ENCODE peak calls at places on chromosomes 12 and 14, in six cellular contexts. Z, U, S, M, A and R are unnamed samples. For H3K4me1, the result is how much of the 10 kb centered on the place peaks cover.

GRCh38 chr12:5705791-5706190 is 239.3 kb downstream of the ANO2 start:
- DNase-seq in Z (no peak), U (no peak), S (no peak), M (no peak), A (no peak), R (no peak)

GRCh38 chr12:116495260-116495659 is 63.9 kb upstream of the MAP1LC3B2 start:
- DNase-seq in Z (no peak), U (no peak), S (peak), M (peak), A (no peak), R (no peak)

GRCh38 chr12:41333988-41334387 is 145.9 kb downstream of the PDZRN4 start:
- DNase-seq in Z (no peak), U (no peak), S (no peak), M (no peak), A (no peak), R (no peak)

GRCh38 chr12:58171914-58172313 is 230.5 kb downstream of the ATP23 start:
- DNase-seq in Z (no peak), U (no peak), S (peak), M (no peak), A (no peak), R (no peak)

GRCh38 chr12:40993158-40993557 is 195.0 kb upstream of the PDZRN4 start:
- DNase-seq in Z (no peak), U (no peak), S (no peak), M (no peak), A (no peak), R (no peak)

GRCh38 chr12:59084758-59085383 is 164.6 kb upstream of the LRIG3 start:
- DNase-seq in Z (no peak), U (no peak), S (peak), M (peak), A (no peak), R (no peak)

GRCh38 chr14:20427231-20428009 is 8.5 kb downstream of the KLHL33 start:
- DNase-seq in Z (no peak), U (no peak), S (peak), M (no peak), A (no peak), R (no peak)

GRCh38 chr14:30330452-30330851 is 228.5 kb upstream of the G2E3 start:
- DNase-seq in Z (no peak), U (no peak), S (no peak), M (no peak), A (no peak), R (no peak)

GRCh38 chr14:55221186-55221585 is 29.8 kb upstream of the DLGAP5 start:
- DNase-seq in Z (no peak), U (no peak), S (no peak), M (no peak), A (no peak), R (no peak)

GRCh38 chr14:89740241-89740640 is 214.3 kb downstream of the EFCAB11 start:
- DNase-seq in Z (no peak), U (no peak), S (no peak), M (no peak), A (no peak), R (no peak)

GRCh38 chr12:109247831-109248654 is 61.0 kb downstream of the FOXN4 start:
- DNase-seq in Z (peak), U (no peak), S (peak), M (no peak), A (no peak), R (no peak)

GRCh38 chr14:71970272-71970671 is 38.0 kb downstream of the RGS6 start:
- DNase-seq in Z (no peak), U (no peak), S (no peak), M (no peak), A (no peak), R (no peak)

GRCh38 chr14:102140750-102141145 is 1.1 kb downstream of the WDR20 start:
- DNase-seq in Z (no peak), U (no peak), S (no peak), M (no peak), A (no peak), R (no peak)

GRCh38 chr14:51351997-51352396 is 112.0 kb downstream of the TMX1 start:
- DNase-seq in Z (no peak), U (no peak), S (no peak), M (no peak), A (no peak), R (no peak)

GRCh38 chr12:6943387-6943718 is 263 bp upstream of the RNU7-1 start:
- DNase-seq in Z (no peak), U (peak), S (peak), M (peak), A (peak), R (peak)

GRCh38 chr12:108484431-108484830 is 30.6 kb upstream of the FICD start:
- DNase-seq in Z (no peak), U (no peak), S (no peak), M (no peak), A (no peak), R (no peak)

GRCh38 chr12:27474344-27474743 is 27.8 kb downstream of the SMCO2 start:
- DNase-seq in Z (no peak), U (no peak), S (no peak), M (no peak), A (no peak), R (no peak)

GRCh38 chr12:68040450-68041075 is 51.3 kb downstream of the IFNG-AS1 start:
- DNase-seq in Z (no peak), U (peak), S (peak), M (peak), A (peak), R (peak)

GRCh38 chr14:54881235-54881760 is 21.3 kb downstream of the GCH1 start:
- DNase-seq in Z (no peak), U (no peak), S (peak), M (no peak), A (no peak), R (no peak)

GRCh38 chr12:112097641-112098040 is 10.9 kb downstream of the NAA25 start:
- DNase-seq in Z (no peak), U (no peak), S (no peak), M (no peak), A (no peak), R (no peak)

GRCh38 chr12:110355080-110355479 is 48.4 kb downstream of the ANAPC7 start:
- DNase-seq in Z (no peak), U (peak), S (no peak), M (peak), A (no peak), R (no peak)

GRCh38 chr14:31090872-31091764 is 64.9 kb upstream of the STRN3 start:
- DNase-seq in Z (no peak), U (no peak), S (peak), M (no peak), A (no peak), R (no peak)

GRCh38 chr12:77049767-77050353 is 15.5 kb downstream of the E2F7 start:
- DNase-seq in Z (no peak), U (no peak), S (peak), M (peak), A (no peak), R (no peak)

DNA sequence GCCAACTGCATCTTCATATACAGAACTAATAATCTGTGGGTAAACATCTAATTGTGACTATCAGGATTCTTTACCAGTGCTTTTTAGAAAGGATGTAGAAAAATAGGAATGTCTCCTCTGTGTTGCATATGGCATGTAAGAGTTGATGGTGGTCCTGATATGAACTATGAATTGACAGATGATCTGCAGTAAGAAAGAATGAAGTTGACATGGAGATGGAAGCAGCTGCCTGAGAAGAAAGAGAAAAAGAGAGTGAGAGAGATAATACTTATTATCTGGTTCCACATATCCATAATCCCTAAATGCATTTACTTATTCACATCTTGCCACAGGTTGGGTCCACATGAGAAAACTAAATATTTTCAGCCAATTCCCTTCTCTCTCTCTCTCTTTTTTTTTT is 1022.9 kb downstream of the SLC6A15 start:
- DNase-seq in Z (no peak), U (no peak), S (no peak), M (no peak), A (no peak), R (no peak)
- H3K4me3 ChIP-seq in Z (no peak), U (no peak), S (no peak), M (no peak), A (no peak), R (no peak)

GRCh38 chr12:113934946-113935345 is 31.2 kb downstream of the RBM19 start:
- DNase-seq in Z (no peak), U (no peak), S (no peak), M (no peak), A (no peak), R (no peak)

GRCh38 chr12:113934060-113934829 is 31.9 kb downstream of the RBM19 start:
- DNase-seq in Z (no peak), U (no peak), S (no peak), M (no peak), A (no peak), R (no peak)

GRCh38 chr12:113931517-113931916 is 34.6 kb downstream of the RBM19 start:
- DNase-seq in Z (no peak), U (no peak), S (no peak), M (no peak), A (no peak), R (no peak)

GRCh38 chr12:113932411-113933196 is 33.5 kb downstream of the RBM19 start:
- DNase-seq in Z (peak), U (no peak), S (no peak), M (peak), A (no peak), R (no peak)

DNA sequence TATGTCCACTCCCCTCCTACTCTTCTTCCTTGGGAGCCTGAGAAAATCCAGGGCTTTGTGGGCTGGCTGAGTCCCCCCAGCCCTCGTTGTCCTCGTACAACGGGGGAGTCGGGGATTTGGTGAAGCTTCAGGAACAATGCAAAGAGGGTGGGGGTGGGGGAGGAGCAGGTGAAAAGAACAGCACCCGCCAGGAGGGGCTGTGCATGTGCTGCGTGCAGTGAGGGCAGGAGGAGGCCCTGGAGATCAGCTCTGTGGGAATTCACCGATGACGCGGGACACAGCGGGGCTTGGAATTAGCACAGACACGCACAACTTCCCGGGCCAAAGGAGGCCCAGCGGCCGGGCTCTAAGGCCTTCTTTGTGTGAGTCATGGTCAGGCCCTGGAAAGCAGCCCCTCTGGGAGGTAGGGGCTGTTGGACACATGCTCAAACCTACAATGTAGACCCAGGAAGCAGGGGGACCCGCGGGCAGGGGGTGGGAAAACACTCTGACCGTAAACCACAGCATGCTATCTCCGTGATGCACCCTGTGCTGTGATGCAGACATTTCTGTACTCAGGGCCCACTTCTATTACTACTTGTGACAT is 32.8 kb downstream of the RBM19 start:
- DNase-seq in Z (no peak), U (no peak), S (no peak), M (peak), A (no peak), R (no peak)
- H3K27ac ChIP-seq in Z (no peak), U (no peak), S (no peak), M (peak), A (peak), R (peak)

GRCh38 chr12:47190271-47190750 is 110.6 kb upstream of the AMIGO2 start:
- DNase-seq in Z (no peak), U (no peak), S (no peak), M (no peak), A (no peak), R (no peak)

GRCh38 chr12:47192046-47192445 is 112.3 kb upstream of the AMIGO2 start:
- DNase-seq in Z (no peak), U (no peak), S (no peak), M (no peak), A (no peak), R (no peak)

GRCh38 chr12:47190905-47191304 is 111.1 kb upstream of the AMIGO2 start:
- DNase-seq in Z (no peak), U (no peak), S (no peak), M (no peak), A (no peak), R (no peak)

GRCh38 chr12:47194501-47194900 is 114.7 kb upstream of the AMIGO2 start:
- DNase-seq in Z (no peak), U (no peak), S (no peak), M (no peak), A (no peak), R (no peak)

GRCh38 chr12:47193066-47193465 is 113.3 kb upstream of the AMIGO2 start:
- DNase-seq in Z (no peak), U (no peak), S (no peak), M (no peak), A (no peak), R (no peak)
- H3K4me1 ChIP-seq in Z (under half), U (under half), S (under half), M (under half), A (under half), R (under half)

GRCh38 chr14:67814826-67815225 is 1.6 kb downstream of the ZFYVE26 start:
- DNase-seq in Z (no peak), U (no peak), S (no peak), M (peak), A (no peak), R (no peak)
- H3K4me3 ChIP-seq in Z (no peak), U (no peak), S (no peak), M (peak), A (no peak), R (no peak)

DNA sequence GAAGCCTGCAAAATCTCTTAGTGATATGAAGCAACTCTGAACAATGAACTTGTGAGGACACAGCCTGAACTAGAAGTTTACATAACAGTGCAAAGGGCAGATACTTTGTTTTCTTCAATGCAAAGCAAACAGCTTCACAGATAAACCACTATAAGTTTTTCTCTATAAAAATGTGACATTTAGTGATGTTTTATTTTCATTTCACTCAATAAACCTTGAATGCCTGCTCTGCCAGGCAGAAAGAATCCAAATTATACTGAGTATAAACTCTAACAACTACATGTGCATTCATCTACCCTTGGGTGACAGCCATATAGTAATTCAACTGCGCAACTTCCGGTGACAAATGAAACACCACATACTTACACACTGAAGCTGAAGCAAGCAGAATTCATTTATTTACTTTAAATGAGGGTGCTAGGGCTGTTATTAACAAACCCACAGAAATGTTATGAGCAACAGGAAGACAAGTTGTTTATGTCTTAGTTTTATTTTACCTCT is 10.3 kb downstream of the DCP1B start:
- DNase-seq in Z (no peak), U (no peak), S (no peak), M (no peak), A (no peak), R (no peak)
- H3K27ac ChIP-seq in Z (peak), U (no peak), S (no peak), M (no peak), A (peak), R (no peak)

GRCh38 chr12:118358008-118358359 is 14.7 kb downstream of the TAOK3 start:
- DNase-seq in Z (no peak), U (no peak), S (no peak), M (no peak), A (no peak), R (no peak)

GRCh38 chr12:118354903-118355302 is 17.8 kb downstream of the TAOK3 start:
- DNase-seq in Z (no peak), U (no peak), S (no peak), M (no peak), A (no peak), R (no peak)

GRCh38 chr12:118355838-118356237 is 16.9 kb downstream of the TAOK3 start:
- DNase-seq in Z (no peak), U (no peak), S (no peak), M (no peak), A (no peak), R (no peak)

GRCh38 chr12:118357327-118358007 is 15.2 kb downstream of the TAOK3 start:
- DNase-seq in Z (no peak), U (no peak), S (peak), M (no peak), A (no peak), R (no peak)

DNA sequence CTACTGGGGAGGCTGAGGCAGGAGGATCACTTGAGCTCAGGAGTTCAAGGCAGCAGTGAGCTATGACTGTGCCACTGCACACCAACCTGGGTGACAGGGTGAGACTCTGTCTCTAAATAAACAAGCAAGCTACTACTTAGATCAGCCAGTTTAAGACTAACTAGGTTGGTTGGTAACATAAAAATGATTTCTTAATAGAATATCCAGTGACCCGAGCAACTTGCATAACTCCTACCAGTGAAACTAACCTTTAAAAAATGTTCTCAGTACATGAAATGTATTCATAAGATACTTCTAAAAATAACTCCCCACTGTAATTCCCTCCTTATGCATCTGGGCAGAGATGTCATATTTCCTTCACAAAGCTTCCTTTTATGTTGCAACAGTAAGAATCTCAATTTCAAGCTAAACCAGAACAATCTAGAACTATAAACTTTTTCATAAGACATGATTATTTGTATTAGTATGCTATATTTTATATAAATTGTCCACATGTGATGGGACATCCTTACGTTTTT is 15.8 kb downstream of the TAOK3 start:
- DNase-seq in Z (no peak), U (no peak), S (no peak), M (no peak), A (no peak), R (no peak)
- H3K4me1 ChIP-seq in Z (under half), U (under half), S (under half), M (under half), A (under half), R (under half)

GRCh38 chr12:82963961-82964360 is 277.3 kb downstream of the TMTC2 start:
- DNase-seq in Z (no peak), U (no peak), S (no peak), M (peak), A (no peak), R (no peak)
- H3K4me3 ChIP-seq in Z (no peak), U (no peak), S (no peak), M (no peak), A (no peak), R (no peak)

DNA sequence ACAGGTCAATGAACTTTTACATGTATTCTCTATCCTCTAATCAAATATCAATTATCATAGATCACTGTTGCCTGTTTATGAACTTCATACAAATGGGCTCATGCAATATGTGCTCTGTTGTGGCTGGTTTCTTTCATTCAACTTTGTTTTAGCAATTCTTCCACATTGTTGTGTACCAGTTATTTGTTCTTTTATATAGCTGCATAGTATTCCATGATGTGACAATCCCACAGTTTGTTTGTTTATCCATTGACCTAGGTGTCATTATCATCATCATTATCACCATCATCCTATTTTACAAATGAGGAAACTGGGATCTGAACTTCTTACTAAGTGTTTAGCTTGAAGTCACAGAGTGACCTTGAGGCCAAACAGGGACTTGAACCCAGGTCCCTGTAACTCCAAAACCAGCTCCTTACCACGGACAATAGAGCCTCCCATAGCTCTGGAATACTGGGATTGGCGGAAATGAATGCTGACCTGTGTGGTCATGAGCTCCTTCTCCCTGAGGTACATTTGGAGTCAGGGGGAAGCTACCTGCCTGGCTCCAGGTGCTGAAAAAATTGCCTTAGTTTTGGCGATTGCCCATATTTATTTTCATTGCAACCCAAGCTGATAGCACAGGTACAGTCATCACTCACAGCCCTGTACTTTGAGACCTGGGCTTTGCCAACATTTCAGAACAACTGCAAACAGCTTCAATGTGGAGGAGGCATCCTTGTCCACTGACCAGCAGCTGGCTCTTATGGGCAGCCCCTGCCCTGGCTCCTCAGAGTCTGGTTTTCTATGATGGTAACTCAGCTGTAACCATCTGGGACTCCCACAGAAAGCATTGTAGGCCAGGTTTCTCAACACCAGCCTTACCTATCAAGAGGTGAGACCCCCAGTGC is 9.2 kb downstream of the ZFP36L1 start:
- DNase-seq in Z (peak), U (no peak), S (peak), M (no peak), A (no peak), R (no peak)
- H3K27ac ChIP-seq in Z (peak), U (no peak), S (peak), M (no peak), A (peak), R (peak)

GRCh38 chr12:105396983-105397382 is 66.5 kb downstream of the C12orf75 start:
- DNase-seq in Z (no peak), U (no peak), S (peak), M (no peak), A (no peak), R (no peak)
- H3K4me1 ChIP-seq in Z (under half), U (under half), S (under half), M (under half), A (under half), R (under half)

DNA sequence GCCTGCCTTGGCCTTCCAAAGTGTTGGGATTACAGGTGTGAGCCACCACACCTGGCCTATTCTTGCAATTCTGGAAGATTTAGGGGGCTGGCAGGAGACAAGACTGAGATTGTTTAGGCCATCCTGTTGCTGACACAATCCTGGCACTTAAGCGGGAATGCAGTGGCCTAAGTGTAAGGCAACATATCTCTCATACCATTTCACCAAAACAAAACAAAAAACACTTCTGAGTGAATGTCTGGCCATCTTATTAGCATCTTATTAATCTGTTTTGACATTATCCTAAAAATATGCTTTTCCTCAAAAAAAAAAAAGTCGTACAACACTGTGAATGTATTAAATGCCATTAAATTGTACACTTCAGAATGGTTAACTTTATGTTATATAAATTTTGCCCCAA is 67.6 kb downstream of the DENND5B start:
- DNase-seq in Z (no peak), U (no peak), S (no peak), M (no peak), A (no peak), R (no peak)
- H3K4me3 ChIP-seq in Z (no peak), U (no peak), S (no peak), M (no peak), A (no peak), R (no peak)